ENCODE peak calls at places on chromosomes 12 and 14, in four cellular contexts. V is cardiac muscle cell, D is left lung, A is thyroid gland. P is an unnamed sample.

GRCh38 chr12:45893240-45893639 is 97.1 kb downstream of the SCAF11 start:
- DNase-seq in V (peak), D (no peak), A (no peak), P (no peak)

GRCh38 chr12:33825442-33825841 is 196.9 kb upstream of the ALG10 start:
- DNase-seq in V (no peak), D (no peak), A (no peak), P (no peak)

GRCh38 chr14:105211086-105211757 is 30.1 kb upstream of the NUDT14 start:
- DNase-seq in V (no peak), D (no peak), A (no peak), P (no peak)

GRCh38 chr14:99318959-99319295 is 46.9 kb upstream of the BCL11B start:
- DNase-seq in V (no peak), D (no peak), A (no peak), P (peak)

GRCh38 chr12:26088999-26089398 is 35.8 kb downstream of the BHLHE41 start:
- DNase-seq in V (no peak), D (no peak), A (no peak), P (no peak)

GRCh38 chr12:125057708-125058107 is 7.5 kb upstream of the AACS start:
- DNase-seq in V (no peak), D (no peak), A (no peak), P (peak)

GRCh38 chr14:104360522-104360921 is 219.0 kb upstream of the C14orf180 start:
- DNase-seq in V (no peak), D (no peak), A (no peak), P (peak)

GRCh38 chr12:109893250-109893995 is 6.7 kb upstream of the TCHP start:
- DNase-seq in V (no peak), D (no peak), A (no peak), P (no peak)

GRCh38 chr14:101361451-101362433 is 199.6 kb upstream of the DIO3 start:
- DNase-seq in V (no peak), D (no peak), A (no peak), P (peak)

GRCh38 chr12:84772281-84772680 is 140.3 kb downstream of the SLC6A15 start:
- DNase-seq in V (no peak), D (no peak), A (no peak), P (no peak)

GRCh38 chr12:109446869-109447268 is 30.2 kb downstream of the KCTD10 start:
- DNase-seq in V (no peak), D (no peak), A (no peak), P (no peak)

GRCh38 chr12:122963928-122964240 is 2.4 kb downstream of the ABCB9 start:
- DNase-seq in V (peak), D (peak), A (peak), P (no peak)

GRCh38 chr12:70334742-70335141 is 31.3 kb upstream of the KCNMB4 start:
- DNase-seq in V (no peak), D (no peak), A (no peak), P (no peak)

GRCh38 chr12:84361651-84362551 is 550.7 kb downstream of the SLC6A15 start:
- DNase-seq in V (no peak), D (peak), A (no peak), P (no peak)

GRCh38 chr14:58861546-58861945 is 223.8 kb downstream of the DACT1 start:
- DNase-seq in V (peak), D (no peak), A (no peak), P (no peak)

GRCh38 chr12:22282283-22282682 is 52.2 kb downstream of the ST8SIA1 start:
- DNase-seq in V (peak), D (no peak), A (no peak), P (no peak)

GRCh38 chr12:38544357-38545066 is 227.9 kb downstream of the ALG10B start:
- DNase-seq in V (no peak), D (no peak), A (no peak), P (no peak)

GRCh38 chr12:29516431-29516875 is 19.0 kb upstream of the OVCH1 start:
- DNase-seq in V (peak), D (no peak), A (no peak), P (no peak)

GRCh38 chr14:51262868-51263267 is 22.8 kb downstream of the TMX1 start:
- DNase-seq in V (no peak), D (no peak), A (no peak), P (no peak)

GRCh38 chr14:103568952-103569351 is 6.2 kb downstream of the COA8 start:
- DNase-seq in V (no peak), D (no peak), A (no peak), P (no peak)

GRCh38 chr12:47277972-47278448 is 198.3 kb upstream of the AMIGO2 start:
- DNase-seq in V (peak), D (no peak), A (no peak), P (no peak)

GRCh38 chr12:90909069-90909676 is 45.8 kb downstream of the CCER1 start:
- DNase-seq in V (peak), D (no peak), A (peak), P (no peak)

GRCh38 chr12:67909091-67909531 is 80.1 kb upstream of the IFNG-AS1 start:
- DNase-seq in V (peak), D (no peak), A (no peak), P (no peak)

GRCh38 chr14:71336488-71337192 is 429.4 kb downstream of the PCNX1 start:
- DNase-seq in V (no peak), D (no peak), A (no peak), P (no peak)

GRCh38 chr14:93114713-93115068 is 1.0 kb downstream of the ITPK1 start:
- DNase-seq in V (no peak), D (peak), A (peak), P (peak)

GRCh38 chr12:101823891-101824290 is 6.9 kb downstream of the GNPTAB start:
- DNase-seq in V (peak), D (no peak), A (peak), P (no peak)

GRCh38 chr14:95185452-95186392 is 28.4 kb upstream of the DICER1 start:
- DNase-seq in V (peak), D (no peak), A (peak), P (no peak)

GRCh38 chr12:122004633-122005071 is 17.0 kb upstream of the BCL7A start:
- DNase-seq in V (peak), D (no peak), A (no peak), P (peak)

GRCh38 chr14:66082009-66082408 is 404.2 kb upstream of the CCDC196 start:
- DNase-seq in V (peak), D (no peak), A (no peak), P (no peak)

GRCh38 chr14:99986416-99986815 is 78.8 kb upstream of the EVL start:
- DNase-seq in V (no peak), D (no peak), A (no peak), P (no peak)

GRCh38 chr14:23339506-23340268 is 13.0 kb downstream of the SLC22A17 start:
- DNase-seq in V (no peak), D (no peak), A (no peak), P (no peak)

GRCh38 chr14:47044841-47045240 is 393.3 kb upstream of the RPL10L start:
- DNase-seq in V (no peak), D (no peak), A (no peak), P (no peak)

GRCh38 chr14:67166450-67166853 is 22.8 kb upstream of the GARIN2 start:
- DNase-seq in V (peak), D (no peak), A (peak), P (no peak)

GRCh38 chr14:97218713-97219355 is 421.7 kb downstream of the VRK1 start:
- DNase-seq in V (no peak), D (peak), A (peak), P (no peak)

GRCh38 chr14:78836777-78837176 is 666.6 kb downstream of the NRXN3 start:
- DNase-seq in V (peak), D (no peak), A (peak), P (no peak)

GRCh38 chr14:74475678-74476077 is 17.4 kb downstream of the NPC2 start:
- DNase-seq in V (peak), D (no peak), A (no peak), P (no peak)

GRCh38 chr12:123064356-123064755 is 83.9 kb downstream of the ARL6IP4 start:
- DNase-seq in V (no peak), D (no peak), A (no peak), P (peak)

GRCh38 chr12:481422-481821 is 21.7 kb downstream of the B4GALNT3 start:
- DNase-seq in V (peak), D (no peak), A (no peak), P (peak)

GRCh38 chr12:24780969-24781368 is 167.9 kb downstream of the BCAT1 start:
- DNase-seq in V (peak), D (no peak), A (no peak), P (no peak)

GRCh38 chr12:49566361-49566760 is 1.6 kb downstream of the MCRS1 start:
- DNase-seq in V (no peak), D (peak), A (no peak), P (no peak)
- H3K4me3 ChIP-seq in V (no peak), D (no peak), A (no peak), P (no peak)

GRCh38 chr12:127148318-127148717 is 1118.7 kb upstream of the TMEM132C start:
- DNase-seq in V (no peak), D (no peak), A (no peak), P (no peak)
- H3K27ac ChIP-seq in V (no peak), D (no peak), A (no peak), P (no peak)

DNA sequence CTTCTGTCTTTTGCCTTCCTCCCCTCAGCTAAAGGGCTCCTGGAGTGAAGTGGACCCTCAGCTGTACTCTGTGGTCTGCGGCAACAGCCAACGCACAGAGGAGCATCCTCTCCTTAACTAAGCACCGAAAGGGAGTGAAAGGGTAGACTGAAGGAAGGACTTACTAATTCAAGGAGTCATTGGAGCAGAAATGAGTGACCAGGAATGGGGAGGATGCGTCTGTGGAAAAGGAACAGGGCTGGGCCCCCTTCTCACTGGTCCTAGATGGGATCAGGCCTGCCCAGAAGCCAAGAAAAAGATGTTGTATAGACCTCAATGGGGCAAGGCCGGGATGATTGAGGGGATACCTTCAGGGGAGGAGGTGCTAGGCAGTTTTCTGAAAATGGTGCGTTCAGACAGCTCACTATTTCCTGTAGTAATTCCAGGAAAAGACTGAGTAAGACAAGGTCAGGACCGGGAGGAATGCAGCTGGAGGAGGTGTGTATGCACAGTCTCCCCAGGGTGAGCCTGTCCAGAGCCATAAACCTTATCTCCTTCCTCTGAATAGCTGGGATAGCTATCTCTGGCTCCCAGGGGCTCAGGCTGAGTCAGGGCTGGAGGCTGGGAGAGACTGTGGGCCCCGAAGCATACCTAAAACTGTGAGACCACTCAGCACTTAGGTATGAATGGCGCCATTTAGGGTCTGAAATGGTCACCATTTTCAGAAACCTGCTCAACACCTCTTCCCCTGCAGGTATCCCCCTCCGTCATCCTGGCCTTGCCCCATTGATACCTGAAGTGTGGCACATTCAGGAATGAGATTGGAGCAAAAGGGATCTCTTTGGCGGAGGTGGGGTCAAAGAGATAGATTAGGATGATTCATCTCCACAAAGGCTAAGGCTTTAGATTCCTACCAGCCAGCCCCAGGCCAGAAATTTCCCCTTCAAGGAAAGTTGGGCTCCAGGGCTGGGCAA is 20.2 kb upstream of the KRT8 start:
- DNase-seq in V (peak), D (no peak), A (peak), P (no peak)
- H3K4me3 ChIP-seq in V (no peak), D (no peak), A (no peak), P (no peak)

GRCh38 chr14:34180428-34180827 is 229.6 kb upstream of the EGLN3 start:
- DNase-seq in V (no peak), D (no peak), A (no peak), P (no peak)
- H3K27ac ChIP-seq in V (no peak), D (no peak), A (no peak), P (no peak)

GRCh38 chr14:91354979-91355685 is 62.5 kb downstream of the CCDC88C start:
- DNase-seq in V (no peak), D (no peak), A (no peak), P (peak)

GRCh38 chr14:91357731-91358319 is 59.8 kb downstream of the CCDC88C start:
- DNase-seq in V (no peak), D (no peak), A (no peak), P (peak)

GRCh38 chr14:91354221-91354916 is 63.3 kb downstream of the CCDC88C start:
- DNase-seq in V (peak), D (peak), A (no peak), P (peak)

GRCh38 chr14:91357272-91357671 is 60.3 kb downstream of the CCDC88C start:
- DNase-seq in V (no peak), D (no peak), A (no peak), P (peak)

DNA sequence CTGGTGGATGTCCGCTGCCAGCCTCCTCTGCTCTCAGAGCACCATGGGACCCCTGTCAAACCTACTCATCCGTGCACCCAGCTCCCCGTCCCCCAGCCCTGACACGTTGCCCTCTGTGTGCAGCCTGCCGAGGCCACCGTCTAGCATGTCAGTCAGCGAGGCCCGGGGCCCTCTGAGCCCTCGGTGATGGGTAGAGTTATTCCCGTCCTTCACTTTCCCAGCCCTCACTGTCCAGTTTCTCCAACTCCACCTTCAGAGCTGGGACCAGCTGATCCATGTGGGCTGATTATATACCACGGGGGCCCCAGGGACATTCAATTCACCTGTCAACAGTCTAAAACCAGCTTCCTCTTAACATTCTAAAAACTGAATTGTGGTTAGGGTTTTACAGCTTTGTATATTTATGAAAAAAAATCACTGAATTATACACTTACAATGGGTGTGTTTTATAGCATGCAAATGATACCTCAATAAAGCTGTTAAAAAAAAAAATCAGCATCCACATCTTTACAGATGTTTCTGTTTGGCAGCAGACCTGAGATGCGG is 61.3 kb downstream of the CCDC88C start:
- DNase-seq in V (no peak), D (no peak), A (no peak), P (peak)
- H3K4me3 ChIP-seq in V (no peak), D (no peak), A (no peak), P (no peak)

DNA sequence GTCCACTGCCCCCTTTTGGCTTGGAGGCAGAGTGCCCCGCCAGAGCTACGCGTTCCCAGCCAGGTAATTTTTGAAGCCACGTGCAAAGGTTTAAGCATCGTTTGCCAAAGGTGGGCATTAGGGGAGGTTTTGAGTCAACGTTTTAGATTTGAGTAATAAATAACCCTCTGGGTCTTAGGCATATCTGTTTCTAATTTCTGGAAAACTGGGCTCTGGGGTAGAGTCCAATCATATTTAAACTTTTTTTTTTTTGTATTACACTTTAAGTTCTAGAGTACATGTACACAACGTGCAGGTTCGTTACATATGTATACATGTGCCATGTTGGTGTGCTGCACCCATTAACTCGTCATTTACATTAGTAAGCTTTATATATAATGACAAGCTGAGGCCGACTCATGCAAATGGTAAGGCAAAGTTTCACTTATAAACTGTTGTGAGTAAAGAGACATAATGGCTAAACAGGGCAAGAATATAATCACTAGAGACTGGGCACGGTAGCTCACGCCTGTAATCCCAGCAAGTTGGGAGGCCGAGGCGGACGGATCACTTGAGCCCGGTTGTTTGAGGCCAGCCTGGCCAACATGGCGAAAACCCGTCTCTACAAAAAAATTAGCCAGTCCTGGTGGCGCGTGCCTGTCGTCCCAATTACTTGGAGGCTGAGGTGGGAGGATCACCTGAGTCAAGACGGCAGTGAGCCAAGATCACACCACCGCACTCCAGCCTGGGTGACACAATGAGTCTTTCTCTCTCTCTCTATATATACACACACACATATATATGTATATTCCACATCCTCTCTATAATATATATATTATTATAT is 491 bp upstream of the NR2C1 start:
- DNase-seq in V (no peak), D (no peak), A (no peak), P (no peak)
- H3K27ac ChIP-seq in V (no peak), D (no peak), A (no peak), P (peak)

GRCh38 chr12:106136263-106136662 is 2.5 kb downstream of the NUAK1 start:
- DNase-seq in V (peak), D (peak), A (peak), P (peak)

GRCh38 chr12:106134294-106134949 is 4.3 kb downstream of the NUAK1 start:
- DNase-seq in V (peak), D (no peak), A (no peak), P (no peak)

GRCh38 chr12:106133136-106134087 is 5.3 kb downstream of the NUAK1 start:
- DNase-seq in V (no peak), D (no peak), A (no peak), P (no peak)

GRCh38 chr12:106135781-106136180 is 3.0 kb downstream of the NUAK1 start:
- DNase-seq in V (peak), D (no peak), A (peak), P (no peak)

DNA sequence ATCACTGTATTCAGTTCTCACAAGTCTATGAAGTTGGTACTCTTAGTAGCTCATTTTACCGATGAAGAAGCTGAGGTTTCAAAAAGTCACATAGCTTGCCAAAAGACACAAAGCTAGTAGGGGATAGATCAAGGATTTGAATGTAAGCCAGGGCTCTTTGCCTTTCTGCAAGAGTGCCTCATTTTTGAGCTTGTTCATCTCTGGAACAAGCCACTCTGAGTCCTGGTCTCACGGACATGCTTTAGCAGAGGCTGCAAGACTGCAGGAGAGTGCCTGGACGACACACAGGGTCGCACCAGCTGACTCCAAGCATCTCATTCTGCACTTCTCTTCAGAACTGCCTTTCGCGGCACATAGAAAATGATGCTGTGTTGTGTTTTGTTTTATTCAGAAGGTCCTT is 3.7 kb downstream of the NUAK1 start:
- DNase-seq in V (peak), D (no peak), A (peak), P (no peak)
- H3K4me3 ChIP-seq in V (no peak), D (no peak), A (no peak), P (peak)

P was measured in aorta.